ENCODE peak calls at places on chromosomes 6 and 20, in nine cellular contexts. J, A, Q, F, C, B, K, O and W are unnamed samples.

GRCh38 chr20:15544727-15545126 is 1028.5 kb downstream of the KIF16B start:
- DNase-seq in A (no peak), Q (no peak), O (no peak), K (no peak), B (no peak), F (no peak), C (no peak), J (no peak), W (no peak)

GRCh38 chr20:50438986-50439407 is 71.2 kb upstream of the PTPN1 start:
- DNase-seq in F (no peak), J (no peak), K (peak; percentile 91), O (peak; percentile 42), B (no peak), C (no peak), A (no peak), Q (no peak), W (no peak)

GRCh38 chr20:51565741-51566140 is 23.2 kb upstream of the NFATC2 start:
- DNase-seq in C (no peak), K (peak; percentile 32), Q (no peak), B (no peak), O (no peak), F (no peak), A (no peak), J (no peak), W (no peak)

GRCh38 chr20:63009044-63009961 is 2.5 kb upstream of the BHLHE23 start:
- DNase-seq in A (peak; percentile 63), Q (peak; percentile 87), J (peak; percentile 94), K (peak; percentile 42), F (no peak), C (peak; percentile 41), B (peak; percentile 68), O (peak; percentile 95), W (peak; percentile 56)

GRCh38 chr6:38141045-38141444 is 321.5 kb downstream of the ZFAND3 start:
- DNase-seq in F (no peak), J (no peak), Q (no peak), K (no peak), A (peak; percentile 18), C (no peak), O (no peak), B (no peak), W (no peak)

GRCh38 chr20:58706150-58706892 is 13.7 kb downstream of the NPEPL1 start:
- DNase-seq in J (peak; percentile 39), Q (peak; percentile 39), O (no peak), K (no peak), B (no peak), F (no peak), A (no peak), C (no peak), W (no peak)

GRCh38 chr20:1001981-1002681 is at the start of gene RSPO4:
- DNase-seq in J (no peak), O (peak; percentile 86), K (no peak), C (no peak), Q (no peak), F (no peak), B (no peak), A (no peak), W (no peak)

GRCh38 chr6:9583946-9584345 is 830.9 kb downstream of the TFAP2A start:
- DNase-seq in A (no peak), J (no peak), C (no peak), O (no peak), F (no peak), K (no peak), Q (no peak), B (no peak), W (no peak)

GRCh38 chr6:127051571-127052260 is 66.8 kb upstream of the RSPO3 start:
- DNase-seq in C (no peak), K (peak; percentile 43), A (no peak), B (no peak), O (no peak), Q (no peak), F (no peak), J (no peak), W (no peak)

GRCh38 chr20:37314617-37315292 is 25.3 kb downstream of the MANBAL start:
- DNase-seq in K (peak; percentile 13), J (no peak), B (peak; percentile 35), F (no peak), A (no peak), C (no peak), Q (no peak), O (peak; percentile 42), W (peak; percentile 74)

GRCh38 chr6:125808591-125808990 is 17.8 kb downstream of the NCOA7 start:
- DNase-seq in F (no peak), O (no peak), A (no peak), C (no peak), J (no peak), Q (no peak), K (no peak), B (no peak), W (no peak)

GRCh38 chr6:9543649-9544048 is 871.2 kb downstream of the TFAP2A start:
- DNase-seq in B (no peak), K (no peak), J (no peak), C (no peak), O (no peak), F (no peak), Q (no peak), A (no peak), W (no peak)

GRCh38 chr20:35734777-35735649 is 7.0 kb downstream of the RBM39 start:
- DNase-seq in F (no peak), J (no peak), Q (no peak), C (no peak), O (no peak), B (no peak), K (no peak), A (no peak), W (no peak)

GRCh38 chr6:38153511-38153910 is 334.0 kb downstream of the ZFAND3 start:
- DNase-seq in B (no peak), K (no peak), O (peak; percentile 28), C (no peak), F (no peak), A (no peak), J (no peak), Q (no peak), W (no peak)

GRCh38 chr6:170021579-170021978 is 269.3 kb downstream of the DLL1 start:
- DNase-seq in O (no peak), J (no peak), C (no peak), F (no peak), A (no peak), B (no peak), K (no peak), Q (no peak), W (no peak)

GRCh38 chr6:111011360-111012142 is 29.7 kb downstream of the RPF2 start:
- DNase-seq in Q (no peak), A (peak; percentile 32), K (peak; percentile 55), J (no peak), C (no peak), F (no peak), O (no peak), B (peak; percentile 21), W (no peak)

GRCh38 chr6:41408982-41409381 is 73.6 kb downstream of the NCR2 start:
- DNase-seq in K (no peak), C (no peak), Q (no peak), F (no peak), B (no peak), J (no peak), A (no peak), O (peak; percentile 84), W (no peak)

GRCh38 chr6:41406821-41407787 is 71.7 kb downstream of the NCR2 start:
- DNase-seq in A (no peak), K (no peak), Q (peak; percentile 65), F (no peak), O (peak; percentile 86), J (no peak), B (no peak), C (no peak), W (no peak)

GRCh38 chr6:41408576-41408975 is 73.2 kb downstream of the NCR2 start:
- DNase-seq in Q (no peak), K (no peak), A (no peak), O (peak; percentile 57), C (no peak), B (no peak), F (no peak), J (no peak), W (no peak)

GRCh38 chr6:41404221-41404866 is 68.9 kb downstream of the NCR2 start:
- DNase-seq in J (no peak), Q (no peak), C (no peak), O (no peak), B (no peak), A (no peak), K (no peak), F (no peak), W (no peak)

GRCh38 chr6:41405941-41406340 is 70.5 kb downstream of the NCR2 start:
- DNase-seq in B (no peak), O (no peak), A (no peak), F (no peak), C (no peak), K (no peak), J (no peak), Q (no peak), W (no peak)
- H3K27me3 ChIP-seq in B (peaks cover 39% of the 10 kb centered on the region), O (no peaks in the 10 kb centered on the region), A (peaks cover 7% of the 10 kb centered on the region), F (peaks cover 86% of the 10 kb centered on the region), C (peaks cover 11% of the 10 kb centered on the region), K (peaks cover 20% of the 10 kb centered on the region), J (no peaks in the 10 kb centered on the region), Q (no peaks in the 10 kb centered on the region), W (no peaks in the 10 kb centered on the region)

GRCh38 chr6:39848171-39848570 is 56.0 kb downstream of the DAAM2 start:
- DNase-seq in J (no peak), A (no peak), O (no peak), F (no peak), Q (no peak), B (no peak), C (no peak), K (no peak), W (no peak)
- H3K4me3 ChIP-seq in J (no peak overlapping the region), A (no peak overlapping the region), O (no peak overlapping the region), F (no peak overlapping the region), Q (no peak overlapping the region), B (no peak overlapping the region), C (no peak overlapping the region), K (no peak overlapping the region), W (no peak overlapping the region)

DNA sequence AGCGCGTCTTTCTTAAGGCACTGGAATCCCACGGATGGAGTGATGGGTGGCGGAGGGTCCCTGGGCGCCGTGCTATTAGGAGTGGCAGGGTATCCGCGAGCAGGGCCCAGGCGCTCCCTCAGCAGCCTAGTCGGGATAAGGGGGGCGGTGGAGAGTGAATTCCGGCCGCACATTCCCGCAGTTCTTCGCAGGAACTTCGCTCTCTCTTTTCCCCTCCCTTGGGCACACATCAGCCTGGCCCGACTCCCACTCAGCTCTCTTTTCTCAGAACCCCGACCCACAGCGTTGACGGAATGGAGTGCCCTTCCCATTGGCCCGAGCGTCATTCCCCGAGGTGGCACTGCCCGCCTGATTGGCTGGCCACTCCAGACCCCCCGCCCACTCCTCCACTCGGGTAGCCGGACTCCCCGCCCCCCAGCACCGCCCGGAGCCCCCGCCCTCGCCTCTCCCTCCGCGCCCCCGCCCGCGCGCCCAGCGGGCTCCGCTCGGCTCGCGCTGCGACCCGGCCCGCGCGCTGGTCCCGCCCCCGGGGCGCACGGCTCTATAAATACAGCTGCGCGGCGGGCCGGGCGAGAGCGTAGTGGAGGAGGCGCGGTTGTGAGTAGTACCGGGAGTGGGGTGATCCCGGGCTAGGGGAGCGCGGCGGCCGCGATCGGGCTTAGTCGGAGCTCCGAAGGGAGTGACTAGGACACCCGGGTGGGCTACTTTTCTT is at the start of gene ID4:
- DNase-seq in A (no peak), Q (peak; percentile 91), J (no peak), O (peak; percentile 97), F (peak; percentile 88), B (peak; percentile 80), K (peak; percentile 96), C (peak; percentile 89), W (peak; percentile 93)
- TF ChIP-seq POLR2A in A (no peak), Q (peak; percentile 95), J (no peak), O (peak; percentile 99), F (peak; percentile 97), B (peak; percentile 97), K (peak; percentile 99), C (peak; percentile 96), W (peak; percentile 95)

GRCh38 chr6:1400126-1400850 is 10.9 kb downstream of the FOXF2 start:
- DNase-seq in C (no peak), O (no peak), Q (peak; percentile 26), A (no peak), J (no peak), K (no peak), B (no peak), F (no peak), W (no peak)
- H3K27me3 ChIP-seq in C (peaks cover 37% of the 10 kb centered on the region), O (peaks cover 13% of the 10 kb centered on the region), Q (peaks cover 5% of the 10 kb centered on the region), A (peaks cover 20% of the 10 kb centered on the region), J (peaks cover 9% of the 10 kb centered on the region), K (no peaks in the 10 kb centered on the region), B (peaks cover 50% of the 10 kb centered on the region), F (peaks cover 44% of the 10 kb centered on the region), W (no peaks in the 10 kb centered on the region)